ENCODE peak calls at places on chromosomes 12 and 14, in eight cellular contexts. One of them, this sample, is unnamed.
A peak's percentile ranks its signal among the peaks of the same experiment; 100 is the strongest.

GRCh38 chr12:17296882-17297281 is 690.9 kb upstream of the LMO3 start:
- ATAC-seq in left ventricle myocardium superior: no peak
- ATAC-seq in stimulated activated naive CD8-positive, alpha-beta T cell treated with anti-CD3 and anti-CD28 coated beads, Interleukin-15, amount 100 ng/mL, for 72 hours: no peak
- ATAC-seq in T-helper 17 cell: no peak
- ATAC-seq in activated B cell treated with CpG ODN at 0.5 μM for 24 hours: no peak
- ATAC-seq in HepG2: no peak
- ATAC-seq in aorta: no peak
- ATAC-seq in right lobe of liver: no peak
- ATAC-seq in this sample: no peak

GRCh38 chr12:115440438-115440837 is 756.5 kb upstream of the TBX3 start:
- ATAC-seq in left ventricle myocardium superior: peak; percentile 33
- ATAC-seq in stimulated activated naive CD8-positive, alpha-beta T cell treated with anti-CD3 and anti-CD28 coated beads, Interleukin-15, amount 100 ng/mL, for 72 hours: no peak
- ATAC-seq in T-helper 17 cell: no peak
- ATAC-seq in activated B cell treated with CpG ODN at 0.5 μM for 24 hours: no peak
- ATAC-seq in HepG2: peak; percentile 48
- ATAC-seq in aorta: no peak
- ATAC-seq in right lobe of liver: no peak
- ATAC-seq in this sample: no peak

GRCh38 chr12:75533239-75533638 is 21.8 kb upstream of the KRR1 start:
- ATAC-seq in left ventricle myocardium superior: no peak
- ATAC-seq in stimulated activated naive CD8-positive, alpha-beta T cell treated with anti-CD3 and anti-CD28 coated beads, Interleukin-15, amount 100 ng/mL, for 72 hours: no peak
- ATAC-seq in T-helper 17 cell: no peak
- ATAC-seq in activated B cell treated with CpG ODN at 0.5 μM for 24 hours: no peak
- ATAC-seq in HepG2: no peak
- ATAC-seq in aorta: no peak
- ATAC-seq in right lobe of liver: no peak
- ATAC-seq in this sample: no peak

GRCh38 chr12:28159688-28160087 is 30.6 kb upstream of the CCDC91 start:
- ATAC-seq in left ventricle myocardium superior: no peak
- ATAC-seq in stimulated activated naive CD8-positive, alpha-beta T cell treated with anti-CD3 and anti-CD28 coated beads, Interleukin-15, amount 100 ng/mL, for 72 hours: no peak
- ATAC-seq in T-helper 17 cell: no peak
- ATAC-seq in activated B cell treated with CpG ODN at 0.5 μM for 24 hours: no peak
- ATAC-seq in HepG2: no peak
- ATAC-seq in aorta: no peak
- ATAC-seq in right lobe of liver: no peak
- ATAC-seq in this sample: no peak

GRCh38 chr14:54191846-54192245 is 205.0 kb upstream of the CDKN3 start:
- ATAC-seq in left ventricle myocardium superior: no peak
- ATAC-seq in stimulated activated naive CD8-positive, alpha-beta T cell treated with anti-CD3 and anti-CD28 coated beads, Interleukin-15, amount 100 ng/mL, for 72 hours: no peak
- ATAC-seq in T-helper 17 cell: no peak
- ATAC-seq in activated B cell treated with CpG ODN at 0.5 μM for 24 hours: no peak
- ATAC-seq in HepG2: no peak
- ATAC-seq in aorta: no peak
- ATAC-seq in right lobe of liver: no peak
- ATAC-seq in this sample: no peak

GRCh38 chr12:6229224-6229748 is 29.1 kb downstream of the CD9 start:
- ATAC-seq in left ventricle myocardium superior: no peak
- ATAC-seq in stimulated activated naive CD8-positive, alpha-beta T cell treated with anti-CD3 and anti-CD28 coated beads, Interleukin-15, amount 100 ng/mL, for 72 hours: no peak
- ATAC-seq in T-helper 17 cell: no peak
- ATAC-seq in activated B cell treated with CpG ODN at 0.5 μM for 24 hours: no peak
- ATAC-seq in HepG2: no peak
- ATAC-seq in aorta: peak; percentile 17
- ATAC-seq in right lobe of liver: no peak
- ATAC-seq in this sample: no peak

GRCh38 chr12:19006626-19007025 is 122.9 kb upstream of the PLEKHA5 start:
- ATAC-seq in left ventricle myocardium superior: no peak
- ATAC-seq in stimulated activated naive CD8-positive, alpha-beta T cell treated with anti-CD3 and anti-CD28 coated beads, Interleukin-15, amount 100 ng/mL, for 72 hours: no peak
- ATAC-seq in T-helper 17 cell: no peak
- ATAC-seq in activated B cell treated with CpG ODN at 0.5 μM for 24 hours: no peak
- ATAC-seq in HepG2: no peak
- ATAC-seq in aorta: no peak
- ATAC-seq in right lobe of liver: no peak
- ATAC-seq in this sample: no peak

GRCh38 chr12:4169959-4170358 is 103.6 kb upstream of the CCND2 start:
- ATAC-seq in left ventricle myocardium superior: no peak
- ATAC-seq in stimulated activated naive CD8-positive, alpha-beta T cell treated with anti-CD3 and anti-CD28 coated beads, Interleukin-15, amount 100 ng/mL, for 72 hours: peak; percentile 68
- ATAC-seq in T-helper 17 cell: no peak
- ATAC-seq in activated B cell treated with CpG ODN at 0.5 μM for 24 hours: no peak
- ATAC-seq in HepG2: no peak
- ATAC-seq in aorta: no peak
- ATAC-seq in right lobe of liver: no peak
- ATAC-seq in this sample: no peak

GRCh38 chr12:10614056-10614370 is 604 bp upstream of the MAGOHB start:
- ATAC-seq in left ventricle myocardium superior: no peak
- ATAC-seq in stimulated activated naive CD8-positive, alpha-beta T cell treated with anti-CD3 and anti-CD28 coated beads, Interleukin-15, amount 100 ng/mL, for 72 hours: no peak
- ATAC-seq in T-helper 17 cell: no peak
- ATAC-seq in activated B cell treated with CpG ODN at 0.5 μM for 24 hours: peak; percentile 29
- ATAC-seq in HepG2: peak; percentile 28
- ATAC-seq in aorta: no peak
- ATAC-seq in right lobe of liver: peak; percentile 3
- ATAC-seq in this sample: peak; percentile 32

GRCh38 chr12:116620801-116621593 is 61.8 kb downstream of the MAP1LC3B2 start:
- ATAC-seq in left ventricle myocardium superior: peak; percentile 42
- ATAC-seq in stimulated activated naive CD8-positive, alpha-beta T cell treated with anti-CD3 and anti-CD28 coated beads, Interleukin-15, amount 100 ng/mL, for 72 hours: no peak
- ATAC-seq in T-helper 17 cell: no peak
- ATAC-seq in activated B cell treated with CpG ODN at 0.5 μM for 24 hours: no peak
- ATAC-seq in HepG2: no peak
- ATAC-seq in aorta: no peak
- ATAC-seq in right lobe of liver: no peak
- ATAC-seq in this sample: no peak

GRCh38 chr14:95515523-95516517 is 630 bp downstream of the SYNE3 start:
- ATAC-seq in left ventricle myocardium superior: peak; percentile 68
- ATAC-seq in stimulated activated naive CD8-positive, alpha-beta T cell treated with anti-CD3 and anti-CD28 coated beads, Interleukin-15, amount 100 ng/mL, for 72 hours: peak; percentile 94
- ATAC-seq in T-helper 17 cell: peak; percentile 92
- ATAC-seq in activated B cell treated with CpG ODN at 0.5 μM for 24 hours: peak; percentile 85
- ATAC-seq in HepG2: peak; percentile 92
- ATAC-seq in aorta: peak; percentile 59
- ATAC-seq in right lobe of liver: peak; percentile 71
- ATAC-seq in this sample: peak; percentile 50

GRCh38 chr14:70148911-70149675 is 39.7 kb downstream of the SLC8A3 start:
- ATAC-seq in left ventricle myocardium superior: no peak
- ATAC-seq in stimulated activated naive CD8-positive, alpha-beta T cell treated with anti-CD3 and anti-CD28 coated beads, Interleukin-15, amount 100 ng/mL, for 72 hours: no peak
- ATAC-seq in T-helper 17 cell: no peak
- ATAC-seq in activated B cell treated with CpG ODN at 0.5 μM for 24 hours: no peak
- ATAC-seq in HepG2: no peak
- ATAC-seq in aorta: no peak
- ATAC-seq in right lobe of liver: no peak
- ATAC-seq in this sample: no peak

GRCh38 chr14:66359500-66359899 is 126.7 kb upstream of the CCDC196 start:
- ATAC-seq in left ventricle myocardium superior: no peak
- ATAC-seq in stimulated activated naive CD8-positive, alpha-beta T cell treated with anti-CD3 and anti-CD28 coated beads, Interleukin-15, amount 100 ng/mL, for 72 hours: no peak
- ATAC-seq in T-helper 17 cell: no peak
- ATAC-seq in activated B cell treated with CpG ODN at 0.5 μM for 24 hours: no peak
- ATAC-seq in HepG2: no peak
- ATAC-seq in aorta: no peak
- ATAC-seq in right lobe of liver: peak; percentile 68
- ATAC-seq in this sample: no peak

GRCh38 chr14:65502676-65503124 is 90.2 kb downstream of the FUT8 start:
- ATAC-seq in left ventricle myocardium superior: peak; percentile 36
- ATAC-seq in stimulated activated naive CD8-positive, alpha-beta T cell treated with anti-CD3 and anti-CD28 coated beads, Interleukin-15, amount 100 ng/mL, for 72 hours: peak; percentile 83
- ATAC-seq in T-helper 17 cell: no peak
- ATAC-seq in activated B cell treated with CpG ODN at 0.5 μM for 24 hours: peak; percentile 34
- ATAC-seq in HepG2: no peak
- ATAC-seq in aorta: no peak
- ATAC-seq in right lobe of liver: no peak
- ATAC-seq in this sample: no peak

GRCh38 chr14:21729703-21730212 is 56.1 kb upstream of the OR4E1 start:
- ATAC-seq in left ventricle myocardium superior: no peak
- ATAC-seq in stimulated activated naive CD8-positive, alpha-beta T cell treated with anti-CD3 and anti-CD28 coated beads, Interleukin-15, amount 100 ng/mL, for 72 hours: peak; percentile 67
- ATAC-seq in T-helper 17 cell: peak; percentile 65
- ATAC-seq in activated B cell treated with CpG ODN at 0.5 μM for 24 hours: no peak
- ATAC-seq in HepG2: no peak
- ATAC-seq in aorta: no peak
- ATAC-seq in right lobe of liver: peak; percentile 50
- ATAC-seq in this sample: no peak

GRCh38 chr12:50221228-50222008 is 54.2 kb upstream of the CERS5 start:
- ATAC-seq in left ventricle myocardium superior: peak; percentile 74
- ATAC-seq in stimulated activated naive CD8-positive, alpha-beta T cell treated with anti-CD3 and anti-CD28 coated beads, Interleukin-15, amount 100 ng/mL, for 72 hours: no peak
- ATAC-seq in T-helper 17 cell: no peak
- ATAC-seq in activated B cell treated with CpG ODN at 0.5 μM for 24 hours: no peak
- ATAC-seq in HepG2: no peak
- ATAC-seq in aorta: peak; percentile 70
- ATAC-seq in right lobe of liver: peak; percentile 44
- ATAC-seq in this sample: peak; percentile 52

GRCh38 chr14:89531661-89532335 is 114.8 kb upstream of the FOXN3 start:
- ATAC-seq in left ventricle myocardium superior: no peak
- ATAC-seq in stimulated activated naive CD8-positive, alpha-beta T cell treated with anti-CD3 and anti-CD28 coated beads, Interleukin-15, amount 100 ng/mL, for 72 hours: no peak
- ATAC-seq in T-helper 17 cell: no peak
- ATAC-seq in activated B cell treated with CpG ODN at 0.5 μM for 24 hours: no peak
- ATAC-seq in HepG2: no peak
- ATAC-seq in aorta: no peak
- ATAC-seq in right lobe of liver: no peak
- ATAC-seq in this sample: no peak

GRCh38 chr14:60642790-60643397 is 6.4 kb downstream of the SIX1 start:
- ATAC-seq in left ventricle myocardium superior: no peak
- ATAC-seq in stimulated activated naive CD8-positive, alpha-beta T cell treated with anti-CD3 and anti-CD28 coated beads, Interleukin-15, amount 100 ng/mL, for 72 hours: peak; percentile 13
- ATAC-seq in T-helper 17 cell: no peak
- ATAC-seq in activated B cell treated with CpG ODN at 0.5 μM for 24 hours: no peak
- ATAC-seq in HepG2: no peak
- ATAC-seq in aorta: no peak
- ATAC-seq in right lobe of liver: no peak
- ATAC-seq in this sample: no peak

GRCh38 chr12:72511493-72511892 is 239.3 kb downstream of the TRHDE start:
- ATAC-seq in left ventricle myocardium superior: no peak
- ATAC-seq in stimulated activated naive CD8-positive, alpha-beta T cell treated with anti-CD3 and anti-CD28 coated beads, Interleukin-15, amount 100 ng/mL, for 72 hours: no peak
- ATAC-seq in T-helper 17 cell: no peak
- ATAC-seq in activated B cell treated with CpG ODN at 0.5 μM for 24 hours: no peak
- ATAC-seq in HepG2: no peak
- ATAC-seq in aorta: no peak
- ATAC-seq in right lobe of liver: no peak
- ATAC-seq in this sample: no peak

GRCh38 chr12:106345739-106346138 is 11.8 kb upstream of the POLR3B start:
- ATAC-seq in left ventricle myocardium superior: peak; percentile 38
- ATAC-seq in stimulated activated naive CD8-positive, alpha-beta T cell treated with anti-CD3 and anti-CD28 coated beads, Interleukin-15, amount 100 ng/mL, for 72 hours: peak; percentile 53
- ATAC-seq in T-helper 17 cell: peak; percentile 33
- ATAC-seq in activated B cell treated with CpG ODN at 0.5 μM for 24 hours: peak; percentile 40
- ATAC-seq in HepG2: peak; percentile 93
- ATAC-seq in aorta: no peak
- ATAC-seq in right lobe of liver: peak; percentile 85
- ATAC-seq in this sample: peak; percentile 30